ENCODE peak calls at places on chromosomes 6 and 20, in ten cellular contexts. J, V, E, U, K, A, Z, I, F and L are unnamed samples.

GRCh38 chr20:13745784-13746183 is 38.9 kb downstream of the ESF1 start:
- DNase-seq in I (no peak), Z (no peak), E (no peak), J (no peak), K (no peak), V (no peak), U (no peak), A (no peak), F (no peak), L (no peak)

GRCh38 chr20:35772563-35773058 is 796 bp downstream of the PHF20 start:
- DNase-seq in V (no peak), U (no peak), K (no peak), A (no peak), I (no peak), J (no peak), E (no peak), Z (no peak), F (peak), L (no peak)

GRCh38 chr6:75402296-75402695 is 91.3 kb downstream of the FILIP1 start:
- DNase-seq in J (no peak), K (peak), E (peak), Z (no peak), A (peak), I (no peak), F (peak), V (no peak), U (peak), L (no peak)

GRCh38 chr6:87122477-87122876 is 27.6 kb upstream of the CGA start:
- DNase-seq in V (no peak), A (no peak), I (no peak), E (no peak), U (no peak), J (no peak), Z (no peak), K (no peak), F (no peak), L (no peak)

GRCh38 chr20:35314460-35315198 is 22.4 kb upstream of the FAM83C start:
- DNase-seq in A (no peak), Z (no peak), V (no peak), F (no peak), J (no peak), K (no peak), U (no peak), I (no peak), E (no peak), L (no peak)

GRCh38 chr20:41392871-41393704 is 26.5 kb upstream of the EMILIN3 start:
- DNase-seq in F (peak), Z (no peak), K (no peak), E (no peak), U (no peak), J (no peak), A (peak), I (no peak), V (peak), L (no peak)

GRCh38 chr6:142542704-142543233 is 241.0 kb downstream of the ADGRG6 start:
- DNase-seq in A (peak), F (peak), Z (peak), I (peak), U (no peak), J (no peak), V (peak), E (no peak), K (no peak), L (peak)

GRCh38 chr20:48897298-48898044 is 24.0 kb upstream of the ARFGEF2 start:
- DNase-seq in E (no peak), J (no peak), V (no peak), Z (no peak), U (no peak), K (no peak), I (peak), A (peak), F (peak), L (peak)

GRCh38 chr6:108673602-108674001 is 112.9 kb downstream of the FOXO3 start:
- DNase-seq in J (no peak), U (no peak), E (no peak), F (no peak), A (no peak), I (no peak), K (no peak), V (no peak), Z (no peak), L (no peak)

GRCh38 chr6:4371207-4371921 is 236.0 kb upstream of the ECI2 start:
- DNase-seq in I (peak), F (peak), V (peak), U (peak), J (no peak), Z (no peak), A (peak), E (peak), K (no peak), L (peak)

GRCh38 chr20:11581271-11581670 is 336.4 kb upstream of the BTBD3 start:
- DNase-seq in A (no peak), F (no peak), Z (no peak), K (no peak), V (no peak), J (no peak), U (no peak), I (no peak), E (no peak), L (no peak)

GRCh38 chr20:7775072-7775471 is 165.2 kb downstream of the HAO1 start:
- DNase-seq in J (no peak), E (no peak), F (peak), V (no peak), Z (no peak), I (peak), A (peak), U (no peak), K (no peak), L (peak)

GRCh38 chr6:124795879-124796838 is 166.1 kb upstream of the RNF217 start:
- DNase-seq in F (no peak), U (no peak), A (peak), Z (peak), V (no peak), J (no peak), E (no peak), K (peak), I (no peak), L (no peak)
- H3K4me3 ChIP-seq in F (no peak), U (no peak), A (no peak), Z (no peak), V (no peak), J (no peak), E (no peak), K (no peak), I (no peak), L (no peak)

GRCh38 chr6:17299222-17299621 is 18.1 kb downstream of the RBM24 start:
- DNase-seq in E (no peak), J (no peak), V (no peak), F (no peak), U (no peak), K (no peak), I (no peak), A (no peak), Z (no peak), L (no peak)
- H3K4me3 ChIP-seq in E (no peak), J (no peak), V (no peak), F (no peak), U (no peak), K (no peak), I (no peak), A (no peak), Z (no peak), L (no peak)

DNA sequence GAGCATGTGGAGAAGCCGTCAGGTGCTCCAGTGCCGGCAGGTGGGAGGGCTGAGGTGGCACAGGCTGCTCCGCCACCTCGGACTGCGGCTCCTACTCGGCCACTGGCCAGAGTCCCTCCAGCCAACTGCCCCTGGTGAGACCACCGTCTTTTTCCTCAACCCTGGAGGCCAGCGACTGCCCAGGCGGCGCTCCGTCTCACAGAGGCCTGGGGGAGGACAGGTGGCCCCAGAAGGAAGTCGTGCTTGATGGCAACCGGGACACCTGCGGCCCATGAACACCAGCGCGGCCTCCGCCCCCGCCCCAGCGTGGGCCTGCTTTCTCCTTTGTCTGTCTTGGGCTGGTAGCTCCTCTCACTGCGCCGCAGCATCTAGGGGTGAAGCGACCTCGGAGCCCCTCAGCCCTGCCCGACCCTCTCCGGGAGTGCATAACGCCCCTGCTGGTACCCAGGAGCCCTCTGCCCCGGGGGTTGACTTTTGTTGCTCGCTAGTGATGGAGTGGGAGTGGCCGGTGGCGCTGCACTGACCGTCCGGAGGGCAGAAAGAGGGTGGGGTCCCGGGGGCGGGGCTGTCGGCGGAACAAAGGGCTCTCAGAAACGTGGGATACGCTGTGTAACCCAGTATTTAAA is 706 bp upstream of the TUBB2B start:
- DNase-seq in I (no peak), A (no peak), V (peak), Z (peak), E (no peak), U (no peak), J (no peak), K (no peak), F (no peak), L (no peak)
- H3K4me3 ChIP-seq in I (peak), A (no peak), V (peak), Z (peak), E (peak), U (no peak), J (peak), K (peak), F (no peak), L (no peak)

GRCh38 chr6:35669441-35669776 is 19.3 kb downstream of the FKBP5 start:
- DNase-seq in J (no peak), U (no peak), V (no peak), K (peak), E (no peak), A (no peak), Z (no peak), F (no peak), I (no peak), L (no peak)
- H3K4me3 ChIP-seq in J (no peak), U (no peak), V (no peak), K (peak), E (no peak), A (peak), Z (no peak), F (peak), I (no peak), L (no peak)

GRCh38 chr6:115067690-115068447 is 725.0 kb upstream of the HS3ST5 start:
- DNase-seq in K (no peak), Z (no peak), E (no peak), F (no peak), A (no peak), J (no peak), V (no peak), U (no peak), I (no peak), L (no peak)

GRCh38 chr6:115064680-115065079 is 721.9 kb upstream of the HS3ST5 start:
- DNase-seq in I (no peak), E (no peak), A (no peak), J (no peak), V (no peak), F (no peak), K (no peak), U (no peak), Z (no peak), L (no peak)
- H3K4me3 ChIP-seq in I (no peak), E (no peak), A (no peak), J (no peak), V (no peak), F (no peak), K (no peak), U (no peak), Z (no peak), L (no peak)

GRCh38 chr6:154277578-154278128 is 79.0 kb downstream of the IPCEF1 start:
- DNase-seq in E (no peak), F (no peak), A (no peak), U (no peak), J (no peak), Z (no peak), K (no peak), I (no peak), V (no peak), L (no peak)
- H3K4me3 ChIP-seq in E (peak), F (no peak), A (no peak), U (no peak), J (no peak), Z (no peak), K (no peak), I (peak), V (no peak), L (peak)

DNA sequence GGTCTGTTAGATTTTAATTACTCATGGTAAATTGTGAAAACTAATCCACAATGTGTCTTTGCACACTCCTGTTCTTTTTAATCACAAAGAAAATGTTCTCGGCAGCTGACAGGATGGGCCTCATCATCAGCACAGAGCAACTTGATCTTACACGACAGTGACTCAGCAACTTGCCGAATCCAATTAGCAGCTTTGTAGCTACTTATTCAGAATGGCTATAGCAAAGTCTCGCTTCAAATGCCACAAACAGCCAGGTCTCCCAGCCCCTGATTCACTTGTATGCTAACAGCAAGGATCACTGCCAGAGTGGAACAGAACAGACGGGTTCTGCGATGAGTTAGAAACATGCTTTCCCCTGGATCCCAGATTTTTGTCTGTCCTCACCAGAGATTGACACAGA is 254.4 kb downstream of the NRN1 start:
- DNase-seq in A (peak), J (no peak), U (no peak), E (no peak), K (no peak), I (peak), Z (no peak), V (no peak), F (peak), L (peak)
- H3K4me3 ChIP-seq in A (no peak), J (no peak), U (no peak), E (no peak), K (no peak), I (no peak), Z (no peak), V (no peak), F (no peak), L (no peak)

GRCh38 chr6:46651006-46651405 is 1.6 kb downstream of the CYP39A1 start:
- DNase-seq in E (no peak), U (no peak), V (no peak), I (no peak), F (no peak), Z (no peak), K (no peak), J (no peak), A (peak), L (no peak)
- H3K4me3 ChIP-seq in E (no peak), U (no peak), V (no peak), I (no peak), F (no peak), Z (peak), K (no peak), J (peak), A (no peak), L (no peak)

DNA sequence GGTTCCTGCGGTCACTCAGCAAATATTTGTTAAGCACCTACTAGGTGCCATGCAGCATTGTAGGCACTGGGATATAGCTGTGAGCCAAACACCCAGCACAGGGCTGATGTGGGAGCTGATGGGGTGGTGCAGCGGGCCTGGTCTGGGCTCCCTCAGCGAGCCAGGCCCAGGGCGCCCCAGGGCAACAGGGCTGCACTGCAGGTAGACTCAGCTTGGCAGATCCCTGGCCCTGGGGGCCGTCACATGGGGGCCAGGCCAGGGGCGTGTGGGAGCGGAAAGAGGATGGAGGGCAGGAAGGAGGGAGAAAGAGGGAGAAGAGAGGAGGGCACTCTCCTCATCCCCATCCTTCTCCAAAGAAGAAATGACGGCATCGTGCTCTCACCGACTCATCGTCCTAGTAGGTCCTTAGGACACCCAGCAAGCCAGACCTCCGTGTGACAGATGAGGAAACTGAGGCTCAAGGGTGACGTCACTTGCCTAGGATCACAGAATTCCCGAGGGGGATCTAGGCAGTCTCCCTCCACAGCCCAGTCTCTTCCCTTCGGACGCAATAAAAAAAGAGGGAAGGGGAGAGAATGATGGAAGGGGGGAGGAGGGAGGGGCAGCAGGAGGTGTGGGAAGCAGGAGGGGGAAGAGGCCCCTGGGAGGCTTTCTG is 53.3 kb downstream of the RBM38 start:
- DNase-seq in I (no peak), Z (no peak), A (no peak), U (no peak), K (no peak), F (no peak), E (no peak), J (no peak), V (no peak), L (no peak)
- H3K4me3 ChIP-seq in I (no peak), Z (no peak), A (no peak), U (no peak), K (no peak), F (no peak), E (no peak), J (no peak), V (no peak), L (no peak)